ENCODE peak calls at places on chromosomes 13 and 19, in seven cellular contexts. S is foreskin fibroblast, K is fibroblast of villous mesenchyme, E is AG10803, R is cardiac fibroblast, Z is Peyer's patch, I is uterus. P is an unnamed sample.

GRCh38 chr13:72198042-72198441 is 331.0 kb upstream of the DACH1 start:
- DNase-seq in S (no peak), K (no peak), E (no peak), R (no peak), Z (no peak), I (no peak), P (no peak)

GRCh38 chr19:4709440-4710280 is 14.0 kb downstream of the DPP9 start:
- DNase-seq in S (no peak), K (no peak), E (no peak), R (no peak), Z (no peak), I (no peak), P (no peak)

GRCh38 chr13:113092776-113093579 is 12.6 kb upstream of the F7 start:
- DNase-seq in S (no peak), K (no peak), E (no peak), R (no peak), Z (no peak), I (no peak), P (no peak)

GRCh38 chr19:6680141-6680540 is 10.2 kb upstream of the TNFSF14 start:
- DNase-seq in S (no peak), K (no peak), E (no peak), R (peak), Z (no peak), I (no peak), P (no peak)

GRCh38 chr13:97222934-97223710 is 989 bp downstream of the MBNL2 start:
- DNase-seq in S (no peak), K (no peak), E (peak), R (peak), Z (no peak), I (no peak), P (peak)

GRCh38 chr19:16588824-16589577 is 16.8 kb upstream of the SLC35E1 start:
- DNase-seq in S (no peak), K (no peak), E (no peak), R (no peak), Z (no peak), I (no peak), P (no peak)

GRCh38 chr13:50229935-50230334 is 214.7 kb downstream of the KCNRG start:
- DNase-seq in S (peak), K (no peak), E (no peak), R (peak), Z (no peak), I (no peak), P (no peak)

GRCh38 chr13:37194428-37194861 is 89.0 kb upstream of the CSNK1A1L start:
- DNase-seq in S (peak), K (no peak), E (peak), R (peak), Z (no peak), I (no peak), P (no peak)

GRCh38 chr19:18655173-18655844 is 18.5 kb downstream of the KLHL26 start:
- DNase-seq in S (no peak), K (no peak), E (no peak), R (no peak), Z (no peak), I (no peak), P (no peak)

GRCh38 chr19:39413269-39413902 is 917 bp downstream of the PLEKHG2 start:
- DNase-seq in S (peak), K (peak), E (peak), R (peak), Z (peak), I (peak), P (no peak)

GRCh38 chr19:41264581-41265375 is 606 bp downstream of the HNRNPUL1 start:
- DNase-seq in S (peak), K (peak), E (peak), R (peak), Z (no peak), I (peak), P (no peak)
- TF ChIP-seq CTCF in S (no peak), K (no peak), E (no peak), R (no peak), Z (no peak), I (peak), P (no peak)

GRCh38 chr13:87678353-87678752 is 7.2 kb downstream of the SLITRK5 start:
- DNase-seq in S (no peak), K (no peak), E (no peak), R (no peak), Z (no peak), I (no peak), P (no peak)

GRCh38 chr13:87677043-87677333 is 5.8 kb downstream of the SLITRK5 start:
- DNase-seq in S (no peak), K (no peak), E (no peak), R (no peak), Z (no peak), I (no peak), P (no peak)

GRCh38 chr13:87676254-87677042 is 5.3 kb downstream of the SLITRK5 start:
- DNase-seq in S (no peak), K (no peak), E (no peak), R (no peak), Z (no peak), I (no peak), P (no peak)

GRCh38 chr13:87675851-87676250 is 4.7 kb downstream of the SLITRK5 start:
- DNase-seq in S (no peak), K (no peak), E (no peak), R (no peak), Z (no peak), I (no peak), P (no peak)

GRCh38 chr13:87677334-87678234 is 6.4 kb downstream of the SLITRK5 start:
- DNase-seq in S (no peak), K (no peak), E (no peak), R (no peak), Z (peak), I (no peak), P (no peak)
- H3K4me3 ChIP-seq in S (peak), K (peak), E (peak), R (peak), Z (peak), I (peak), P (peak)

GRCh38 chr13:42732073-42732472 is 49.3 kb upstream of the FAM216B start:
- DNase-seq in S (no peak), K (no peak), E (no peak), R (no peak), Z (no peak), I (no peak), P (no peak)

GRCh38 chr13:42735011-42735410 is 46.4 kb upstream of the FAM216B start:
- DNase-seq in S (no peak), K (no peak), E (no peak), R (no peak), Z (no peak), I (no peak), P (no peak)

GRCh38 chr13:42733046-42733445 is 48.3 kb upstream of the FAM216B start:
- DNase-seq in S (peak), K (no peak), E (no peak), R (no peak), Z (no peak), I (no peak), P (no peak)

GRCh38 chr13:42728507-42729180 is 52.7 kb upstream of the FAM216B start:
- DNase-seq in S (peak), K (peak), E (no peak), R (no peak), Z (no peak), I (no peak), P (no peak)

DNA sequence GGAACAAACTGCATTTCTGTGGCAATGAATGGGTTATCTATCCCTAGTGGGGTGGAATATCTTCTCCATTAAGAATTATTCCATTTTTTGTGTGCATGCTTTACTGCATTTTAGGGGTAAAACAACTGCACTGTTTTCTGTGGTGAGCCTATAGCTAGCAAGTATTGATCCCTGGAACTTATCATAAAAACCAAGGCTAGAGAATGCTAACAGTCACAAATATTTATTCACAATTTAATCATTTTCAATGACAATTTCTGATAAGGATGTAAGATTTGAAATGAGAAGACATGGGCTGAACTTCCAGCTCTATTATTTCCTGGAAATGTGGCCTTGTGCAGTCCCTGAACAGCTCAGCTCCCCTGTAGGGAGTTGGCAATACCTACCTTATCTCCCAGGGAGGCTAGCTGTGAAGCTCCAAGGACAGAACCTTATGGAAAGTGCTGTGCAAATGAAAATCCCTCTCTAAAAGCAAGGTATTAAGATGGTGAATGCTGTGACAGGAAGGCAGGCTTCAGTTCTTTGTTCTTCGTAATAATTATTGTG is 51.5 kb upstream of the FAM216B start:
- DNase-seq in S (no peak), K (no peak), E (no peak), R (no peak), Z (no peak), I (no peak), P (no peak)
- TF ChIP-seq CTCF in S (no peak), K (no peak), E (no peak), R (no peak), Z (no peak), I (no peak), P (no peak)

DNA sequence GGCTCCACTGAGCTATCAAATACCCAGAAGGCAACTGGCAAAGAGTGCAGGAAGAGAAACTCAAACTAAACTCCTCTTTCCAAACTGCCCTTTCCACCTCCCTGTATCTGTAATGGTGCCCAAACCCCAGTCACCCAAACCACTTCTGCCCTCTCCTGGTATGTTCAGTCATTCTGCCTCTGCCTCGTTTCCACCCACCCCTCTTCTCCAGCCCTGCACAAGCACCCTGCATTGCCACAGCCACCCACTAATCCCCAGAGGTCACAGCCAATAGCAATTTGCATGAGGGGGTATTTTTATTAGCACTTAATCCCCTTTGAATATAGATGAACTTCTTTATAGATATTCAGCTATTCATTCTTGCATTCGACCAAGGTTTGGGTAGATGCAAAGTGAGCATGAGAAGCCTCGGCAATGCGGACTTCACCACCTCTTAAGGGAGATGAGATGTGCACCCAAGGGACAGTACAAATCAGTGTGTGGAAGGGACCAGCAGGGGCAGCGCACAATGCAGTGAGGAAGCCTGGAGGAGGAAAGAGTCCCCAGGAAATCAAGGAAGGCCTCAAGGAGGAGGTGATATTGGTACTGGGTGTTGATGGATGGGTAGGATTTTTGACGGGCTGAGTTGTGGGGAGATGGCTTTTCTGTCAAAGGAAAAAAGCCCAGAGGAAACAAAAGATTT is 12.4 kb downstream of the TMEM272 start:
- DNase-seq in S (peak), K (peak), E (peak), R (peak), Z (no peak), I (no peak), P (no peak)
- H3K4me3 ChIP-seq in S (no peak), K (no peak), E (no peak), R (no peak), Z (no peak), I (no peak), P (no peak)

GRCh38 chr13:85261757-85262346 is 537.4 kb downstream of the SLITRK6 start:
- DNase-seq in S (peak), K (no peak), E (no peak), R (no peak), Z (no peak), I (no peak), P (no peak)
- TF ChIP-seq CTCF in S (peak), K (no peak), E (no peak), R (peak), Z (no peak), I (no peak), P (peak)

GRCh38 chr13:101412076-101412475 is 4.2 kb downstream of the NALCN start:
- DNase-seq in S (no peak), K (no peak), E (no peak), R (no peak), Z (no peak), I (no peak), P (no peak)

GRCh38 chr13:101417501-101417900 is 1.2 kb upstream of the NALCN start:
- DNase-seq in S (no peak), K (no peak), E (no peak), R (no peak), Z (no peak), I (no peak), P (no peak)

GRCh38 chr13:101415358-101416174 is 742 bp downstream of the NALCN start:
- DNase-seq in S (no peak), K (no peak), E (no peak), R (no peak), Z (no peak), I (no peak), P (no peak)

GRCh38 chr13:101417043-101417406 is 717 bp upstream of the NALCN start:
- DNase-seq in S (peak), K (peak), E (no peak), R (peak), Z (no peak), I (no peak), P (peak)

GRCh38 chr13:101416181-101417042 is at the start of gene NALCN:
- DNase-seq in S (peak), K (peak), E (no peak), R (peak), Z (no peak), I (no peak), P (no peak)
- H3K4me3 ChIP-seq in S (peak), K (peak), E (peak), R (peak), Z (no peak), I (no peak), P (peak)

DNA sequence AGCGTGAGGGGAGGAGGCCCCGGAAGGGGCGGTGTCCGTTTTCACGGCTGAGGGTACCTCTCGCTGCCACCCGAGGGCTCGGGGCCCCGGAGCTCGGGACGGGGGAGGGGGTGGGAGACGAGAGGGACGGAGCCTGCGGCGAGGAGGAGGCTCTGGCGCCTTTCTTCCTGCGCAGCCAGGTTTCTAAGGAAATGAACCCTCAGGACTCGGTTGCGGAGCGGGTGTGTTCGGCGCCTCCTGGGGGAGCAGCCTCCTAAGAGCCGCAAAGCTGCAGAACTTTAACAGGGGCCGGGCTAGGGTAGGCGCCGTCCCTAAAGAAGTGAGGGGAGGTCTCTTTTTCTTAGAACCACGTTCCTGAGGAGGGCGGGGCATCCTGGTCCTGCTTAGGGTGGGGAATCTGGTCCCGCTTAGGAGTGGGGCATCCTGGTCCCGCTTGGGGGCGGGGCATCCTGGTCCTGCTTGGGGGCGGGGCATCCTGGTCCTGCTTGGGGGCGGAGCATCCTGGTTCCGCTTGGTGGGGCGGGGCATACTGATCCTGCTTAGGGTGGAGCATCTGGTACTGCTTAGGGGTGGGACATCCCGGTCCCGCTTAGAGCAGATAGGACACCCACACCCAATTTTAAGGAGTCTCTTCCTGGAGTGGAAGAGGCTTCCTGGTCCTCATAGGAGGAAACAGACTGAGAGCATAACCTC is 6.2 kb downstream of the SYT5 start:
- DNase-seq in S (peak), K (peak), E (peak), R (peak), Z (peak), I (peak), P (no peak)
- TF ChIP-seq CTCF in S (no peak), K (no peak), E (peak), R (no peak), Z (no peak), I (no peak), P (no peak)

P was measured in epithelial cell of proximal tubule.